ENCODE peak calls at places on chromosomes 13 and 19, in four cellular contexts. N, K, Q and C are unnamed samples.

GRCh38 chr13:99805361-99805760 is 166.2 kb downstream of the ZIC5 start:
- DNase-seq in Q (no peak), N (no peak), K (no peak), C (no peak)

GRCh38 chr19:18636969-18637629 is at the start of gene KLHL26:
- DNase-seq in K (no peak), N (no peak), Q (no peak), C (no peak)

GRCh38 chr19:49387936-49388372 is at the start of gene KASH5:
- DNase-seq in K (no peak), N (no peak), Q (no peak), C (no peak)

GRCh38 chr19:51977346-51977745 is 9.3 kb downstream of the ZNF350 start:
- DNase-seq in Q (no peak), K (no peak), N (no peak), C (no peak)

GRCh38 chr13:24742294-24742693 is 21.7 kb upstream of the RNF17 start:
- DNase-seq in Q (no peak), K (no peak), N (no peak), C (no peak)

GRCh38 chr19:39705578-39706188 is 1.4 kb downstream of the LGALS14 start:
- DNase-seq in K (no peak), Q (no peak), N (no peak), C (no peak)

GRCh38 chr13:37138169-37138568 is 32.7 kb upstream of the CSNK1A1L start:
- DNase-seq in Q (no peak), N (no peak), K (no peak), C (no peak)

GRCh38 chr13:69565334-69565733 is 542.3 kb upstream of the ATXN8OS start:
- DNase-seq in N (no peak), Q (peak; percentile 2), K (no peak), C (no peak)

GRCh38 chr19:43606569-43607229 is 5.2 kb upstream of the SRRM5 start:
- DNase-seq in K (no peak), N (no peak), Q (no peak), C (no peak)

GRCh38 chr13:104779311-104779710 is 1713.1 kb upstream of the SLC10A2 start:
- DNase-seq in Q (no peak), K (no peak), N (no peak), C (no peak)

GRCh38 chr19:18158471-18158870 is 5.5 kb downstream of the PIK3R2 start:
- DNase-seq in N (no peak), K (no peak), Q (no peak), C (no peak)

GRCh38 chr13:42794572-42795275 is 13.3 kb downstream of the FAM216B start:
- DNase-seq in N (no peak), K (no peak), Q (no peak), C (no peak)

GRCh38 chr19:54517483-54517882 is 14.9 kb downstream of the LAIR2 start:
- DNase-seq in N (peak; percentile 75), K (no peak), Q (peak; percentile 80), C (no peak)

GRCh38 chr13:112873851-112874750 is 94.9 kb upstream of the MCF2L start:
- DNase-seq in N (peak; percentile 27), K (peak; percentile 62), Q (peak; percentile 61), C (no peak)

GRCh38 chr19:11017275-11018035 is 56.6 kb downstream of the SMARCA4 start:
- DNase-seq in K (no peak), N (no peak), Q (no peak), C (no peak)

GRCh38 chr13:97512732-97513131 is 78.8 kb downstream of the RAP2A start:
- DNase-seq in Q (no peak), N (no peak), K (no peak), C (no peak)

GRCh38 chr13:45602183-45602582 is 13.4 kb downstream of the ERICH6B start:
- DNase-seq in K (no peak), Q (no peak), N (no peak), C (no peak)

DNA sequence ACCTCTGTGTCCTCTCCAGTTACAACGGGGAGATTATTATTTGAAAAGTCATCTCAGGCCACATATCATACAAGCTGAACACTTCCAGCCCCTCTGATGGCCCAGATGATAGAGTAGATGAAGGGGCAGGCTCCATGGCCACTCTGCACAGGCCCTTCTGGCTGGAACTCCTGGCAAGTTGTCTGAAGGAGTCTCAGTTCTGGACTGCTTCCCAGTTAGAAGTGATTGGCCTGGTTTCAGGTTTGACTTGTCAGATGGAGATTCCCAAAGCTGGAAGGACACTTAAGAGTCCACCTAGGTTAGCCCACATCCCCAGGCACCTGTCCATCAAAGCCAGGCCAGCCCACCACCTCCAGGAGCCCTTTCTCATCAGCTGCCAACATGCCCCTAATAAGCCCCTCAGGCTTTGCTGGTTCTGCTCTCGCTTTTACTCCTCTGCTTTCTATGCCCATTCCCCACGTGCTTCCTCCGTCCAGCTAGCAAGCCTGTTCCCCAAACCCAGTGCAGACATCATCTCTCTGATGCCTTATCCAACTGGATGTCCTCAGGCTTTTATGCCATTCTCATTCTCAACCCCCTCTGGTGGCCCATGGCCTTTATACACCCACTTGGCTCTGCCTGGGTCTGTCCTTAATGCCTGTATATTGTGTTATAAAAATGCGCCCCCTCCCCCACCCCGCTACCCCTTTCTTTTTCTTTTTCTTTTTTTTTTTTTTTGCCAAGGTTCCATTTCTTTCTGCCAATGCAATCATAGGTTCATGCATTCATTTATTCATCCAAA is 56.5 kb downstream of the HSPH1 start:
- DNase-seq in K (no peak), N (no peak), Q (no peak), C (no peak)
- TF ChIP-seq CTCF in K (no peak), N (no peak), Q (no peak), C (no peak)

GRCh38 chr19:1860133-1860775 is 3.1 kb downstream of the KLF16 start:
- DNase-seq in K (no peak), Q (peak; percentile 62), N (no peak), C (no peak)
- TF ChIP-seq CTCF in K (no peak), Q (no peak), N (no peak), C (no peak)

GRCh38 chr19:8525401-8525684 is 11.4 kb upstream of the ZNF414 start:
- DNase-seq in N (no peak), Q (no peak), K (no peak), C (no peak)
- TF ChIP-seq CTCF in N (no peak), Q (no peak), K (peak; percentile 11), C (peak; percentile 72)

GRCh38 chr13:78317030-78317429 is 286.3 kb downstream of the POU4F1 start:
- DNase-seq in N (peak; percentile 1), K (no peak), Q (no peak), C (no peak)
- TF ChIP-seq CTCF in N (peak; percentile 16), K (no peak), Q (no peak), C (peak; percentile 68)

GRCh38 chr19:35089554-35089953 is 26.1 kb upstream of the FXYD3 start:
- DNase-seq in K (no peak), N (no peak), Q (no peak), C (no peak)

GRCh38 chr19:35093430-35093829 is 22.2 kb upstream of the FXYD3 start:
- DNase-seq in N (no peak), K (no peak), Q (no peak), C (no peak)

GRCh38 chr19:35090160-35090794 is 25.3 kb upstream of the FXYD3 start:
- DNase-seq in K (no peak), N (peak; percentile 36), Q (peak; percentile 83), C (no peak)

GRCh38 chr19:35088514-35088913 is 27.1 kb upstream of the FXYD3 start:
- DNase-seq in N (no peak), Q (peak; percentile 52), K (no peak), C (no peak)

GRCh38 chr19:35090795-35091214 is 24.8 kb upstream of the FXYD3 start:
- DNase-seq in Q (peak; percentile 32), N (no peak), K (no peak), C (no peak)
- TF ChIP-seq CTCF in Q (no peak), N (no peak), K (peak; percentile 48), C (peak; percentile 22)

DNA sequence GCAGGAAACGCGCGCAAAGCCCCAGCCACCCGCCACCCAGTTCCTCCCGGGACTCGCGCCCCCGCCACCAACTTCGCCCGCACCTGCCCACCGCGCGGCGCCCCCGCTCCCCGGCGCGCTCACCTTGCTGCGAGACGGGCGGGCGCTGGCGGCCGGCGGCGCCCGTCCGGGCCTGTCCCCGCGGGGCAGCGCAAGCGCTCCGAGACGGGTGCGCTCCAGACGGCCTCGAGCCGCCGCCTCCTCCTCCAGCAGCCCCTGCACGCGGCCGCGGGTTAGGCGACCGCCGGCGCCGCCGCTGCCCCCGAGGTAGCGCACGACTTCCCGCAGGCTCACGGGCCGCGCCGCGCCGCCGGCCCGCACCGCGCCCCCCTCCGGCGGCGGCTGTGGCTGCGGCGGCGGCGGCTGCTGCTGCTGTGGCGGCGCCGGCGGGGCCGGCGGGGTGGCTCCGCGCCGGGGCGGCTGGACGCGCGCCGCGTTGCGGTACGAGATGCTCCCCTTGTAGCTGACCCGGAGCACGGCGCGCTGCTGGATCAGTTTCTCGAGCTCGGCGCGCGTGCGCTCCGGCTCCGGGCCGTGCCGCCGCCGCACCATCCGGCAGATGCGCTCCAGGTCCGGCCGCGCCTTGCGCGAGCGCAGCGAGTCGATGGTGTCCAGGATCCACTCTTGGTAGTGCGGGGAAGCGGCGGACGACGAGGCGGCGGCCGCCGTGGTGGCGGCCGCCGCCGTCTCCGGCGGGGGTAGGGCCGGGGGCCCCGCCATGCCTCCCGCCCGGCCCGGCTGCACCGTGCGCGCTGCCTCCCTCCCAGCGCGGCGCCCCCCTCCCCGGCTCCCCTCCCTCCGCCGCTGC is 666 bp downstream of the SAMD1 start:
- DNase-seq in Q (peak; percentile 48), N (no peak), K (peak; percentile 63), C (no peak)
- TF ChIP-seq CTCF in Q (no peak), N (peak; percentile 44), K (peak; percentile 24), C (peak; percentile 9)

GRCh38 chr19:16328824-16329482 is 4.3 kb downstream of the KLF2 start:
- DNase-seq in N (no peak), Q (no peak), K (no peak), C (no peak)
- TF ChIP-seq CTCF in N (no peak), Q (no peak), K (no peak), C (no peak)

GRCh38 chr19:2269244-2270156 is 12.5 kb downstream of the PEAK3 start:
- DNase-seq in Q (peak; percentile 96), K (peak; percentile 97), N (no peak), C (peak; percentile 100)
- TF ChIP-seq CTCF in Q (no peak), K (no peak), N (no peak), C (peak; percentile 65)

DNA sequence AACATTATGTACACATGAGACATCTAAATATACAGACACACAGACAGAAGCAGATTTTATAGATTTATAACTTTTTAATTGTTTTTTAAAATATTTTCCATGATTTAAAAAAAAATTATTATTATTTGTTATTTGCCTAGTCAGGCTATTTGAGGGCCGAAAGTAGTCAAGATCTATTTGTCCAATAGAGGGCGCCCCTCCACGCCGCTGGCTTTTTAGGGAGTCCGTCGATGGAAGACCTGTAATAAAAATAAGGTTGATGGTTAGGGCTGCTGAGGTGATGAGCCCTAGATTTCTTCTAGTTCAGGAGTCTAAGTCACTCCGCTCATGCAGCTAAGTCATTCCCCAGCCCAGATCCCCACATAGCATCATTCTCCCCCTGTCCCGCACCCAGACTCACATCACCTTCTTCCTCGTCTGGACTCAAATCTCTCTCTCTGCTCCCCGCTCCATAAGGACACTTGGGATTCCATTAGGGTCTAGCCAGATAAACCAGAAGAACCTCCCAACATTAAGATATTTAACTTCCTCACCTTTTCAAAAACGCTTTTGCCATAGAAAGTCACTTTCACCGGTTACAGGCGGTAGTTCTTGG is 33.9 kb upstream of the CEACAM21 start:
- DNase-seq in K (no peak), Q (peak; percentile 74), N (no peak), C (no peak)
- TF ChIP-seq CTCF in K (no peak), Q (peak; percentile 76), N (peak; percentile 76), C (peak; percentile 67)

GRCh38 chr19:50794778-50795664 is 4.8 kb downstream of the ACP4 start:
- DNase-seq in K (no peak), N (no peak), Q (peak; percentile 68), C (no peak)
- TF ChIP-seq CTCF in K (no peak), N (peak; percentile 59), Q (peak; percentile 27), C (peak; percentile 42)